ENCODE peak calls at places on chromosomes 12 and 14, in ten cellular contexts. M, O, P, R, N, K, U, E, J and Z are unnamed samples.

GRCh38 chr12:115619889-115620288 is 657.6 kb downstream of the MED13L start:
- DNase-seq in O (no peak), E (no peak), U (no peak), M (no peak), P (no peak), N (no peak), K (no peak), R (no peak), J (no peak), Z (no peak)

GRCh38 chr12:93819048-93819491 is 141.9 kb downstream of the CRADD start:
- DNase-seq in P (no peak), M (no peak), U (peak), J (no peak), E (peak), R (no peak), K (no peak), N (peak), O (no peak), Z (peak)

GRCh38 chr14:32413967-32414640 is 85.0 kb downstream of the AKAP6 start:
- DNase-seq in P (no peak), R (no peak), U (no peak), O (no peak), K (no peak), N (no peak), E (peak), J (no peak), M (no peak), Z (no peak)

GRCh38 chr14:89269404-89269803 is 147.6 kb downstream of the FOXN3 start:
- DNase-seq in E (no peak), K (no peak), N (no peak), M (no peak), J (no peak), P (no peak), R (no peak), O (no peak), U (no peak), Z (no peak)

GRCh38 chr12:56129210-56129691 is 1.2 kb downstream of the ESYT1 start:
- DNase-seq in R (peak), K (peak), O (peak), E (peak), N (peak), M (peak), P (peak), J (peak), U (peak), Z (peak)

GRCh38 chr12:124321556-124322270 is 26.8 kb downstream of the RFLNA start:
- DNase-seq in M (no peak), E (peak), U (no peak), P (no peak), K (no peak), J (no peak), R (no peak), O (no peak), N (no peak), Z (no peak)

GRCh38 chr12:31966558-31967205 is 7.5 kb downstream of the RESF1 start:
- DNase-seq in R (no peak), P (no peak), K (no peak), U (no peak), E (no peak), M (no peak), N (no peak), J (no peak), O (no peak), Z (no peak)

GRCh38 chr12:69243099-69244084 is 4.0 kb downstream of the CPSF6 start:
- DNase-seq in K (no peak), P (no peak), O (no peak), N (no peak), E (no peak), M (no peak), J (no peak), U (no peak), R (no peak), Z (no peak)

GRCh38 chr12:87266305-87266704 is 762.9 kb downstream of the C12orf50 start:
- DNase-seq in U (no peak), E (no peak), J (no peak), P (peak), O (no peak), N (no peak), M (no peak), K (no peak), R (no peak), Z (no peak)

GRCh38 chr12:13165578-13166120 is 30.9 kb upstream of the EMP1 start:
- DNase-seq in K (peak), O (peak), U (peak), N (peak), J (peak), R (no peak), M (peak), P (peak), E (peak), Z (peak)

GRCh38 chr12:112822056-112822455 is 30.5 kb downstream of the RPH3A start:
- DNase-seq in P (no peak), O (no peak), E (no peak), R (no peak), N (no peak), J (no peak), M (no peak), K (no peak), U (no peak), Z (no peak)

GRCh38 chr12:31011746-31012567 is 61.7 kb upstream of the DDX11 start:
- DNase-seq in N (no peak), P (no peak), M (peak), U (no peak), E (no peak), O (no peak), R (no peak), K (no peak), J (no peak), Z (no peak)

GRCh38 chr14:105381446-105382342 is 16.6 kb upstream of the TEX22 start:
- DNase-seq in U (no peak), K (no peak), N (no peak), O (no peak), R (no peak), J (no peak), P (no peak), M (no peak), E (no peak), Z (no peak)

GRCh38 chr14:20539906-20540305 is 20.9 kb downstream of the RNASE9 start:
- DNase-seq in J (no peak), N (no peak), K (no peak), M (no peak), U (no peak), R (no peak), P (no peak), E (no peak), O (no peak), Z (no peak)

GRCh38 chr14:50060871-50061663 is 55.3 kb downstream of the VCPKMT start:
- DNase-seq in O (peak), M (no peak), K (no peak), N (peak), U (peak), E (peak), J (no peak), P (no peak), R (peak), Z (no peak)

GRCh38 chr14:81384900-81385299 is 15.2 kb downstream of the STON2 start:
- DNase-seq in J (no peak), E (peak), M (no peak), R (no peak), K (no peak), U (no peak), O (no peak), N (no peak), P (no peak), Z (no peak)

GRCh38 chr14:77485901-77486678 is 12.5 kb downstream of the ISM2 start:
- DNase-seq in U (no peak), M (no peak), R (no peak), N (no peak), E (no peak), J (no peak), P (no peak), O (no peak), K (no peak), Z (no peak)

GRCh38 chr14:94011795-94012194 is 14.3 kb upstream of the OTUB2 start:
- DNase-seq in E (no peak), O (no peak), M (no peak), J (no peak), P (peak), K (no peak), N (no peak), U (no peak), R (no peak), Z (no peak)

GRCh38 chr12:80226576-80226975 is 127.2 kb downstream of the OTOGL start:
- DNase-seq in M (no peak), O (no peak), U (no peak), E (peak), P (no peak), J (no peak), R (no peak), K (no peak), N (no peak), Z (no peak)

GRCh38 chr14:54168489-54168888 is 211.9 kb upstream of the BMP4 start:
- DNase-seq in E (no peak), R (no peak), N (no peak), M (no peak), J (no peak), O (no peak), K (no peak), P (no peak), U (no peak), Z (no peak)

GRCh38 chr14:79201545-79202247 is 1009.6 kb downstream of the DIO2 start:
- DNase-seq in R (no peak), O (no peak), P (peak), K (no peak), N (no peak), U (no peak), J (no peak), M (no peak), E (no peak), Z (no peak)

GRCh38 chr14:97930191-97930590 is 1133.0 kb downstream of the VRK1 start:
- DNase-seq in E (no peak), O (no peak), J (no peak), M (no peak), R (no peak), P (no peak), N (no peak), U (no peak), K (no peak), Z (no peak)

GRCh38 chr14:56057071-56057865 is 60.9 kb upstream of the PELI2 start:
- DNase-seq in P (no peak), R (no peak), O (no peak), K (no peak), E (no peak), M (no peak), N (no peak), U (no peak), J (no peak), Z (no peak)

GRCh38 chr14:88985654-88986053 is 161.2 kb downstream of the TTC8 start:
- DNase-seq in E (peak), P (no peak), J (no peak), R (no peak), N (no peak), M (no peak), U (no peak), O (no peak), K (no peak), Z (no peak)

GRCh38 chr12:56387152-56387551 is 24.5 kb upstream of the APOF start:
- DNase-seq in O (no peak), J (no peak), P (no peak), E (peak), K (no peak), R (no peak), N (no peak), U (no peak), M (no peak), Z (no peak)

GRCh38 chr12:66829660-66830325 is 150.9 kb upstream of the GRIP1 start:
- DNase-seq in U (no peak), P (peak), R (no peak), O (no peak), J (no peak), N (no peak), K (no peak), M (no peak), E (no peak), Z (no peak)

GRCh38 chr12:52715416-52715815 is 12.1 kb upstream of the KRT77 start:
- DNase-seq in P (peak), E (no peak), U (no peak), K (no peak), O (no peak), J (no peak), M (peak), R (peak), N (no peak), Z (no peak)

GRCh38 chr12:92597997-92598396 is 104.8 kb upstream of the PLEKHG7 start:
- DNase-seq in E (no peak), P (no peak), K (no peak), U (no peak), R (no peak), J (no peak), O (no peak), N (no peak), M (no peak), Z (no peak)

GRCh38 chr12:94140556-94140955 is 7.8 kb upstream of the PLXNC1 start:
- DNase-seq in N (no peak), M (no peak), K (no peak), E (peak), O (no peak), U (no peak), R (peak), P (peak), J (peak), Z (peak)

GRCh38 chr12:25775968-25776367 is 182.5 kb upstream of the RASSF8 start:
- DNase-seq in M (no peak), P (no peak), E (peak), R (no peak), J (no peak), O (no peak), K (no peak), N (no peak), U (no peak), Z (no peak)

GRCh38 chr12:98594050-98594853 is 766 bp downstream of the SLC25A3 start:
- DNase-seq in O (peak), J (peak), P (peak), N (peak), E (peak), K (peak), M (peak), R (no peak), U (peak), Z (peak)

GRCh38 chr12:107372229-107372658 is 278.9 kb upstream of the CRY1 start:
- DNase-seq in P (peak), U (no peak), N (no peak), R (no peak), E (peak), O (no peak), J (peak), M (no peak), K (no peak), Z (no peak)

GRCh38 chr14:22412936-22413411 is 176.1 kb downstream of the DAD1 start:
- DNase-seq in O (no peak), P (no peak), K (no peak), E (peak), J (no peak), M (no peak), N (no peak), R (no peak), U (no peak), Z (no peak)

DNA sequence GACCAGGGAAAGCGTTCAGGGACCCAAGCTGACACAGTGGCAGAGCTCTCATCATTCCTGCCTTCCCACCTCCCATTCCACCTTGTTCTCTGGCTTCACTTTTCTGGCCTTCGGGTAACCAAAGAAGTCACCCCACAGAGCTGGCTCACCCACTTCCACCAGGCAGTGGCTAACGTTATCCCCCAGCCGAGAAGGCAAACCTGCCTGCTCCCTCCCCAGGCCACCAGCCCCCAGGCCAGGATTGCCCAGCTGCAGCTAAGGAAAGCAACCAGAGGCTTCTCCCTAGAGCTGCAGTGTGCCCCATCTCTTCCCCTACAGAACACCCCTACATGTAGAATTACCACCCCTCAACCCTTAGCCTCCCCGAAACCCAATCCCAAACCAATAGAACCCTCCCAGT is 22.2 kb downstream of the CCDC88C start:
- DNase-seq in P (no peak), R (no peak), M (no peak), O (no peak), K (no peak), N (no peak), U (peak), E (no peak), J (no peak), Z (no peak)
- H3K27ac ChIP-seq in P (no peak), R (no peak), M (no peak), O (no peak), K (no peak), N (no peak), U (no peak), E (no peak), J (peak), Z (peak)

GRCh38 chr12:75986001-75986739 is 45.4 kb downstream of the PHLDA1 start:
- DNase-seq in K (no peak), R (no peak), N (no peak), P (peak), E (no peak), M (no peak), O (no peak), U (no peak), J (no peak), Z (no peak)
- H3K27ac ChIP-seq in K (no peak), R (no peak), N (no peak), P (no peak), E (no peak), M (no peak), O (no peak), U (no peak), J (no peak), Z (no peak)

GRCh38 chr14:65826946-65827345 is 414.4 kb downstream of the FUT8 start:
- DNase-seq in K (no peak), P (no peak), M (no peak), O (no peak), E (no peak), N (no peak), J (no peak), U (no peak), R (no peak), Z (no peak)
- H3K27ac ChIP-seq in K (no peak), P (no peak), M (no peak), O (no peak), E (no peak), N (no peak), J (no peak), U (no peak), R (no peak), Z (no peak)

DNA sequence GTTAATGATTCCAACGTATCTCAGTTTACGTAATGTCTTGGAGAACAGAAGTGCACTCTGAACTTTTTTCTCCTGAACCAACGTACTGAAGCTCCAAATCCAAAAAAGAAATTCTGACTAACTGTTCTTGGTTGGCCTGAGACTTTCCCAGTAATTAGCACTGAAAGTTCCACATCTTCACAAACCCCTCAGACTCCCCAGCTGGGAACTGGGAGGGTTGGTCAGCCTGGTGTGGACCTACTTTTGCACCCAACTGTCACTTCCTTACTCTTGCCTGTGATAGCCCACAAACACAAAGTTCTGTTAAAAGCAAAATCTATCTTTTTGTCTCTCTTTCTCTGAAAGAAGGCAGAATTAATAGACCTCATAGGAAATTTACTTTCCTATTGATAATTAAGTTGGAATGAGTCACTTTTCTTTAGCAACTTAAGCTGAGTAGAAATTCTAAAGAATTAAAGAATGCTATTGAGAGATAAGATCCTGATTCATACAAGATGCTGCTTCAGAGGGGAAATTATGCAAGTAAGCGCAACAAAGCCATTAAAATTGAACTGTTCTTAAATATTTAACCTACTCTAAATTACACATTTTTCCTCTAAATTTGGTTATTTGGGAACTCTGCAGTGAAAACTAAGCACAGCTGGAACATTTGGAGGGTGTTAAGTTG is 155.0 kb downstream of the EPS8 start:
- DNase-seq in P (no peak), R (no peak), J (no peak), K (no peak), E (peak), N (no peak), O (no peak), U (no peak), M (no peak), Z (no peak)
- H3K27ac ChIP-seq in P (no peak), R (no peak), J (no peak), K (no peak), E (no peak), N (no peak), O (no peak), U (peak), M (no peak), Z (no peak)

DNA sequence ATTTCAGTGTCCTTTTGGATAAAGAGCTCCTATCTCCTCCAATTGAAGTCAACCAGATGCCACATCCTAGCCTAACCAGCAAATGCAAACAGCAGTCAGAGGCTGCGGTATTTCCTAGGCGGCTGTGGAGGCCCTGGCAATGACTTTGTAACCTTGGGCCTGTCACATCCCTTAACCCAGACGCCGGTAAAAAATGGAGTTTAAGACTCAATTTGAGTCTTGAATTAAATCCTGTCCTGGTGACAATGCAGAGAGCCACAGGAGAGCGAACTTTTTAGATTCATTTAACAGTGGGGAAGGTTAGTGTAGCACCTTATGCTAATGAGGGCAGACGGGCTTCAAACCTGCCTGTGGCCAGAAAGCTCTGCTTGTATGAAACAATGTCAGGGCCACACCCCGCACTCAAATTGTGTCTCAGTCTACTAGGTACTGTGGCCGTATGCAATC is 1.3 kb downstream of the C12orf75 start:
- DNase-seq in K (no peak), R (no peak), U (no peak), P (peak), N (no peak), M (no peak), J (no peak), O (no peak), E (no peak), Z (no peak)
- H3K27ac ChIP-seq in K (no peak), R (no peak), U (no peak), P (no peak), N (peak), M (no peak), J (no peak), O (no peak), E (no peak), Z (no peak)

DNA sequence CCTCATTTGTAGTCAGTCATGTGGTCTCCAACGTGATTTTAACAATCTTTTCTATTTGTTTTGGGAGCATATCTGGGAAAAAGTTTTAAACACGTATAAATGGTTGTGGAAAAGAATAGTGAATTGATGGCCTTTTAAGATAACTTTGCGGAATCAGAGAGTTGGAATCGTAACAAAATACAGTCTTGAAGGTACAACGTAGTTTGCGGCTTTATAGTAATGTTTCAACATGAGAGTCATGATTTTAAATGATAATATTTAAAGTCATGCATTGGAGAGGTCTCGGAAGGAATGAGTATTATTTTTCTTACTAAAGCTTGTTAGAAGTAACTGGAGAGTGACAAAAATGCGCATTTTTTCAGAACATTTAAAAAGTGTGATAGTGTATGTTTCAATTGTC is 1.6 kb downstream of the AEBP2 start:
- DNase-seq in U (no peak), R (no peak), P (no peak), E (peak), K (no peak), N (no peak), M (no peak), J (no peak), O (no peak), Z (no peak)
- H3K27ac ChIP-seq in U (no peak), R (peak), P (no peak), E (peak), K (peak), N (peak), M (peak), J (no peak), O (peak), Z (peak)

GRCh38 chr12:110743571-110744093 is 941 bp upstream of the PPP1CC start:
- DNase-seq in U (peak), R (no peak), K (peak), E (peak), M (peak), O (peak), J (no peak), P (peak), N (peak), Z (peak)
- H3K27ac ChIP-seq in U (peak), R (no peak), K (peak), E (no peak), M (peak), O (no peak), J (no peak), P (peak), N (peak), Z (no peak)

DNA sequence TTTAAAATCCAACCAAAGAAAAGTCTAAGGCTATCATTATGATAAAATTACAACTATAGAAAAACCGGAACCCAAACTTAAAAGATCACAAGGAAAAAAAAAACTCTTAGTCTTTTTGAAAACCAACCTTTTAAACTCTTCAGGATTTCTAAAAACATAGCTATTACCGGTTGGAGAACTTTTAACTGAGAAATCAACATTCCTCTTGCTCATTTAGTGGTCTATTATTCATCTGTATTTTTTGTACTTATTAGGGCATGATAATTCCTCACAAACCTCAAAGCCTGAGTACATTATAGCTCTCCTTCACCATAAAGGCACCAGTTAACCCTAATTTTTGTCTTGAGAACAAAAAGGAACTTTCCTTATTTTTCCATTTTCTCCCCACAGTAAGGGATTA is 10.4 kb downstream of the LUM start:
- DNase-seq in N (no peak), J (no peak), K (no peak), U (no peak), E (peak), O (no peak), P (no peak), R (no peak), M (no peak), Z (no peak)
- H3K27ac ChIP-seq in N (no peak), J (no peak), K (no peak), U (no peak), E (no peak), O (no peak), P (no peak), R (no peak), M (no peak), Z (no peak)